ENCODE peak calls at places on chromosome 5, in seven cellular contexts. O, M, E, I, R, P and L are unnamed samples.

GRCh38 chr5:137320056-137321045 is 178.8 kb downstream of the SPOCK1 start:
- DNase-seq in O (peak), M (no peak), E (peak), I (peak), R (peak), P (peak), L (peak)

GRCh38 chr5:27080147-27080546 is 41.8 kb upstream of the CDH9 start:
- DNase-seq in O (no peak), M (no peak), E (no peak), I (no peak), R (no peak), P (no peak), L (no peak)

GRCh38 chr5:167743685-167744084 is 547.8 kb upstream of the WWC1 start:
- DNase-seq in O (peak), M (peak), E (peak), I (no peak), R (peak), P (no peak), L (peak)

GRCh38 chr5:179132586-179133355 is 72.6 kb downstream of the ZNF354C start:
- DNase-seq in O (no peak), M (no peak), E (no peak), I (no peak), R (no peak), P (no peak), L (no peak)

GRCh38 chr5:141359790-141360426 is at the start of gene PCDHGB2:
- DNase-seq in O (peak), M (no peak), E (peak), I (no peak), R (peak), P (no peak), L (peak)

GRCh38 chr5:116451905-116452450 is 122.6 kb downstream of the SEMA6A start:
- DNase-seq in O (no peak), M (no peak), E (no peak), I (no peak), R (peak), P (no peak), L (no peak)

GRCh38 chr5:157748740-157749461 is 5.4 kb downstream of the LSM11 start:
- DNase-seq in O (peak), M (peak), E (peak), I (no peak), R (peak), P (no peak), L (peak)

GRCh38 chr5:108101816-108102215 is 280.1 kb downstream of the FBXL17 start:
- DNase-seq in O (no peak), M (no peak), E (no peak), I (no peak), R (no peak), P (no peak), L (no peak)

GRCh38 chr5:6218116-6218515 is 160.2 kb downstream of the MED10 start:
- DNase-seq in O (no peak), M (no peak), E (no peak), I (no peak), R (no peak), P (no peak), L (no peak)

GRCh38 chr5:6220346-6221088 is 157.8 kb downstream of the MED10 start:
- DNase-seq in O (no peak), M (no peak), E (peak), I (no peak), R (no peak), P (no peak), L (no peak)

GRCh38 chr5:6215891-6216290 is 162.5 kb downstream of the MED10 start:
- DNase-seq in O (no peak), M (no peak), E (no peak), I (no peak), R (no peak), P (no peak), L (no peak)

GRCh38 chr5:6218517-6218916 is 159.8 kb downstream of the MED10 start:
- DNase-seq in O (no peak), M (no peak), E (no peak), I (no peak), R (no peak), P (no peak), L (no peak)

DNA sequence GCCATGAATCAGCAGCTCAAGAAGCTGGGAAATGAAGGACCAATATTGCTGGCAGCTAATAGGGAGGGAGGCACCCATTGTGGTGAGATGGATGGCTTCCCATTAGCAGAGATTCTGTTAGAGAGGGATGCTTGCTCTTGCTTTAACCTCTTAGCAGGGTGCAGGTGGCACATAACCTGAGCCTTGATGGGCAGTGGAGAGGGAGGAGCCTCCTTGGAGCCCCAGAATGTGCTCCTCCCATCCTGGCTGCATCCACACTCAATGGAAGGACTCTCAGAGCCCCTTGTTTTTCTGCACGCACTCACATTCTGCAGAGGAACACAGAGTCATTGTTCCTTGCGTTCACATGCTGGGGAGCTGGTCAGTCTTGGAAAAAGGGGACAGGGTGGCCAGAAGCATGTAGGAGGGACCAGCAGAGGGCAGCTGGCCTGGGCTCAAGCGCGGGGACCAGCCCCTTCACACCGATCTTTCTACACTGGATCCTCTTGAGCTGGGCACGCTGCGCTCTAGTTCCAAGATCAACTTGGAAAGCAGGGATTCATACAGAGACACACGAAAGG is 161.8 kb downstream of the MED10 start:
- DNase-seq in O (no peak), M (no peak), E (no peak), I (no peak), R (no peak), P (no peak), L (no peak)
- TF ChIP-seq CTCF in O (no peak), M (no peak), E (no peak), I (no peak), R (no peak), P (no peak), L (no peak)

GRCh38 chr5:143850050-143850713 is 38.2 kb downstream of the HMHB1 start:
- DNase-seq in O (peak), M (no peak), E (no peak), I (no peak), R (no peak), P (no peak), L (peak)
- H3K4me3 ChIP-seq in O (no peak), M (no peak), E (no peak), I (no peak), R (no peak), P (no peak), L (no peak)

DNA sequence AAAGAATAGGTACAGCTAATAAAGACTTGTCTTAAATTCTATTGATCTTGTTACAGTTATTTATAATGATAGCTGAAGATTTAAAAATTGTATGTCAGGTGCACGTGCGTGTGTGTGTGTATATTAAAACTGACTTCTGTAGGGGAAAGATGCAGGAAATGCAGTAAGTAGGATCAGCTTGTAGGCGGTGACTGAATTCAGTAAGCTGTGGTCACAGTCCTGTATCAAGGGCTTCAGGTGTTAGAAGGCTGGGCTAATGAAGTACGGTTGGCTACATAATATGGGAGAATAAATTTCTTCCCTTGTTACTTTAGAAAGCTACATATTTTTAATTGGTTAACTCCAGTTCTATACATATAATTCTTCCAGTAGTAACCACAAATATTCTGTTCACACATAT is 54.2 kb downstream of the LNPEP start:
- DNase-seq in O (no peak), M (no peak), E (no peak), I (no peak), R (no peak), P (no peak), L (no peak)
- TF ChIP-seq CTCF in O (no peak), M (no peak), E (no peak), I (no peak), R (no peak), P (no peak), L (no peak)

GRCh38 chr5:13081116-13081515 is 863.4 kb downstream of the DNAH5 start:
- DNase-seq in O (no peak), M (no peak), E (no peak), I (no peak), R (no peak), P (no peak), L (no peak)
- H3K4me3 ChIP-seq in O (no peak), M (no peak), E (no peak), I (no peak), R (no peak), P (no peak), L (no peak)

GRCh38 chr5:103035701-103036100 is 84.2 kb downstream of the GIN1 start:
- DNase-seq in O (peak), M (no peak), E (no peak), I (no peak), R (no peak), P (no peak), L (peak)

GRCh38 chr5:103034662-103035392 is 85.1 kb downstream of the GIN1 start:
- DNase-seq in O (no peak), M (no peak), E (no peak), I (no peak), R (no peak), P (no peak), L (no peak)

GRCh38 chr5:103027267-103027666 is 92.7 kb downstream of the GIN1 start:
- DNase-seq in O (no peak), M (no peak), E (no peak), I (no peak), R (no peak), P (no peak), L (no peak)

GRCh38 chr5:103033696-103034095 is 86.2 kb downstream of the GIN1 start:
- DNase-seq in O (no peak), M (no peak), E (no peak), I (no peak), R (no peak), P (no peak), L (no peak)

GRCh38 chr5:103031607-103032006 is 88.3 kb downstream of the GIN1 start:
- DNase-seq in O (no peak), M (no peak), E (peak), I (no peak), R (no peak), P (no peak), L (no peak)
- TF ChIP-seq CTCF in O (peak), M (peak), E (peak), I (no peak), R (peak), P (no peak), L (peak)

GRCh38 chr5:153489611-153490010 is 859 bp upstream of the GRIA1 start:
- DNase-seq in O (peak), M (no peak), E (no peak), I (no peak), R (peak), P (no peak), L (peak)

GRCh38 chr5:153491408-153491807 is 938 bp downstream of the GRIA1 start:
- DNase-seq in O (no peak), M (no peak), E (no peak), I (no peak), R (no peak), P (no peak), L (no peak)

GRCh38 chr5:153490124-153491085 is at the start of gene GRIA1:
- DNase-seq in O (no peak), M (no peak), E (peak), I (no peak), R (peak), P (no peak), L (peak)
- H3K4me3 ChIP-seq in O (peak), M (peak), E (peak), I (peak), R (peak), P (no peak), L (peak)